ENCODE peak calls at places on chromosomes 3 and 15, in ten cellular contexts. U is transverse colon, Z is stomach, O is SK-N-SH, H is Panc1, X is upper lobe of left lung, M is breast epithelium, E is spleen, A is HCT116, R is sigmoid colon. I is an unnamed sample.

GRCh38 chr15:78565951-78566774 is 843 bp downstream of the CHRNA5 start:
- DNase-seq in E (no peak), R (no peak), O (peak; percentile 58), M (no peak), A (no peak), U (peak; percentile 13), X (no peak), Z (no peak), H (peak; percentile 33), I (no peak)

GRCh38 chr15:20346082-20346805 is 195.4 kb downstream of the GOLGA6L6 start:
- DNase-seq in X (peak; percentile 72), R (peak; percentile 65), A (no peak), O (no peak), E (peak; percentile 80), M (peak; percentile 20), Z (no peak), H (no peak), U (no peak), I (peak; percentile 91)

GRCh38 chr3:47266709-47267489 is 15.7 kb downstream of the KIF9 start:
- DNase-seq in M (peak; percentile 60), H (no peak), R (peak; percentile 89), E (peak; percentile 61), A (peak; percentile 57), U (peak; percentile 63), Z (peak; percentile 69), O (peak; percentile 73), X (no peak), I (no peak)

GRCh38 chr15:77633134-77633912 is 611 bp upstream of the LINGO1 start:
- DNase-seq in X (peak; percentile 96), O (peak; percentile 97), E (peak; percentile 95), U (peak; percentile 90), R (peak; percentile 88), A (peak; percentile 74), Z (peak; percentile 90), M (peak; percentile 62), H (peak; percentile 57), I (peak; percentile 94)

GRCh38 chr3:108590443-108590842 is 921 bp downstream of the DZIP3 start:
- DNase-seq in H (no peak), Z (no peak), O (peak; percentile 2), E (no peak), A (no peak), M (no peak), R (no peak), U (no peak), X (no peak), I (no peak)

GRCh38 chr3:55571913-55572312 is 84.8 kb upstream of the WNT5A start:
- DNase-seq in M (peak; percentile 88), E (no peak), R (peak; percentile 75), X (peak; percentile 11), A (no peak), O (no peak), U (peak; percentile 52), Z (no peak), H (no peak), I (no peak)

GRCh38 chr15:92667291-92667904 is 11.8 kb upstream of the FAM174B start:
- DNase-seq in E (no peak), H (no peak), U (no peak), R (no peak), A (no peak), M (no peak), X (no peak), O (no peak), Z (no peak), I (no peak)

GRCh38 chr3:196684548-196685407 is 27.3 kb downstream of the CEP19 start:
- DNase-seq in A (peak; percentile 34), R (peak; percentile 75), U (peak; percentile 71), H (peak; percentile 52), O (peak; percentile 71), M (peak; percentile 33), E (peak; percentile 82), Z (peak; percentile 64), X (no peak), I (no peak)

GRCh38 chr15:35560258-35560657 is 14.3 kb upstream of the DPH6 start:
- DNase-seq in Z (no peak), M (no peak), R (no peak), H (no peak), X (no peak), U (no peak), A (no peak), O (no peak), E (no peak), I (no peak)

GRCh38 chr15:63600001-63600645 is 2.9 kb downstream of the FBXL22 start:
- DNase-seq in U (no peak), H (no peak), R (peak; percentile 75), A (no peak), E (no peak), M (no peak), O (no peak), X (no peak), Z (no peak), I (no peak)

GRCh38 chr3:13045245-13045903 is 27.9 kb downstream of the IQSEC1 start:
- DNase-seq in U (no peak), A (no peak), O (no peak), E (no peak), X (no peak), H (no peak), M (no peak), Z (no peak), R (no peak), I (no peak)

GRCh38 chr3:187197255-187197654 is at the start of gene RTP1:
- DNase-seq in M (no peak), O (peak; percentile 25), X (no peak), R (no peak), E (no peak), H (no peak), A (no peak), U (no peak), Z (no peak), I (no peak)

GRCh38 chr15:25790003-25790660 is 73.0 kb downstream of the ATP10A start:
- DNase-seq in M (no peak), U (peak; percentile 42), X (no peak), O (no peak), Z (peak; percentile 35), H (no peak), R (peak; percentile 91), A (no peak), E (no peak), I (peak; percentile 95)
- TF ChIP-seq POLR2AphosphoS5 in M (peak; percentile 52), U (peak; percentile 22), X (no peak), O (no peak), Z (peak; percentile 75), H (no peak), R (peak; percentile 81), A (no peak), E (no peak), I (peak; percentile 57)

GRCh38 chr3:26558257-26558656 is 64.3 kb upstream of the LRRC3B start:
- DNase-seq in Z (no peak), X (no peak), O (no peak), R (no peak), H (no peak), M (no peak), E (no peak), U (no peak), A (no peak), I (no peak)

GRCh38 chr3:26559252-26559651 is 63.3 kb upstream of the LRRC3B start:
- DNase-seq in H (no peak), M (no peak), E (no peak), Z (no peak), X (no peak), O (peak; percentile 23), A (no peak), R (no peak), U (no peak), I (no peak)

GRCh38 chr3:26562324-26562723 is 60.2 kb upstream of the LRRC3B start:
- DNase-seq in M (no peak), H (no peak), U (no peak), R (no peak), X (no peak), Z (no peak), E (no peak), O (no peak), A (no peak), I (no peak)

DNA sequence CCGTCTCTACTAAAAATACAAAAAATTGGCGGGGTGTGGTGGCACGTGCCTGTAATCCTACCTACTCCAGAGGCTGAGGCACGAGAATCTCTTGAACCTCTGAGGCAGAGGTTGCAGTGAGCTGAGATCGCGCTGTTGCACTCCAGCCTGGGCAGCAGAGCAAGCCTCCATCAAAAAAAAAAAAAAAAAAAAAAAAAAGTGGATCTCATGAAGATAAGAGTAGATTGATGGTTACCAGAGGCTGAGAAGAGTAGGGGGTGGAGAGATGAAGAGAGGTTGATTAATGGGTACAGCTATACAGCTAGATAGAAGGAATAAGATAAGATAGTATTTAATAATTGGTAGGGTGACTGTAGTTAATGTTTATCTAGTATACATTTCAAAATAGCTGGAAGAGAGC is 65.9 kb upstream of the LRRC3B start:
- DNase-seq in Z (no peak), U (no peak), H (no peak), E (no peak), R (no peak), M (no peak), A (no peak), O (no peak), X (no peak), I (no peak)
- TF ChIP-seq CTCF in Z (no peak), U (no peak), H (no peak), E (no peak), R (no peak), M (no peak), A (no peak), O (no peak), X (no peak), I (no peak)

DNA sequence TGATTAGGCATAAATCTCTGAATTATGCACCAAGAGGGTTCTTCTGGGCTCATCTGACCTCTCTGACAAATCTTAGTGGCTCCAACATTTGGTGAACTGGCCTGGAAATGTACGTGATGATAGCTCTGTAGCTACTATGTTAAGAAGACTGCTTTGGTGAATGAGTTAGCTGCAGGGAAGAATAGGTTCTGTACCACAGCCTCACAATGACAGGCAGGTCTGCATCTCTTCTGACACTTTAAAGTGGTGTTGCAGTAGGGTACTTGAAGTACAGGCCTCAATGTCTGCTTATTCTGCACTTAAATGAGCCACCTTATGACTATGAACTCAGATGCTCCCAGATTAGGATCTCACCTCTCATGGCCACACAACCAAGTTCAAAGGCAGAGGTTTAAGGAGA is 7.0 kb downstream of the FGF7 start:
- DNase-seq in H (no peak), E (no peak), R (no peak), X (no peak), A (no peak), Z (no peak), O (no peak), M (no peak), U (no peak), I (no peak)
- TF ChIP-seq POLR2AphosphoS5 in H (no peak), E (no peak), R (no peak), X (no peak), A (no peak), Z (no peak), O (no peak), M (no peak), U (no peak), I (no peak)

DNA sequence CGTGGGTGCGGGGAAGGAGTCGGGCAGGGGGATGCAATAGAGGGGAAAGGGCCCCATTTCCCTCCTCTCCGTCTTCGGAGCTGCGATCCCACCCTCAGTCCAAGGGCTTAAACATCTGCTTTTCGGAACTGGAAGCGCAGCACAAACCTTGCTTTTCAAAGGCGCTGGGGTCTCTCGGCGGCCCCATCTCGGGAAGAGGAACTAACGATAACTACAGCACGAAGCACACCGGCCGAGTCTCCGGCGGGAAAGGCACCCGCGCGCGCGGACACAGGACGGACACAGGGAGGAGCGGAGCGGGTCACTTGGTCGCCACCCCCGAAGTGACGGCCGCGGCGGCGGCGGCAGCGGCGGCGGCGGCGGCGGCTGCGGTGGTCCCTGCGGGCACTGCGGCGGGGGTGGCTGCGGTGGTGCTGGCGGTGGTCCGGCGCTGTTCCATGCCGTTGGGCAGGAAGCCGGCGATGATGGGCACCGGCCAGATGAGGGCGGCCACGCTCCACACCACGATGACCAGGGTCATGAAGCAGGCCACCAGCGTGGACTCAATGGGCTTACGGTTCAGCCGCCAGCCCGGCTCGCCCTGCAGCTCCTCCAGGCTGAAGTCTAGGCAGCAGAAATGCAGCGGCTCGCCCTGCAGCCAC is 1.1 kb downstream of the TMEM158 start:
- DNase-seq in U (peak; percentile 74), A (no peak), O (peak; percentile 95), M (peak; percentile 44), X (peak; percentile 93), Z (peak; percentile 73), E (peak; percentile 87), H (no peak), R (peak; percentile 82), I (no peak)
- TF ChIP-seq CTCF in U (peak; percentile 24), A (peak; percentile 34), O (peak; percentile 59), M (no peak), X (peak; percentile 71), Z (no peak), E (peak; percentile 22), H (peak; percentile 86), R (no peak), I (peak; percentile 56)